ENCODE peak calls at places on chromosomes 2 and 18, in four cellular contexts. P, W, I and H are unnamed samples.

GRCh38 chr2:26330114-26330581 is 15.8 kb upstream of the SELENOI start:
- DNase-seq in P (peak; percentile 81), I (peak; percentile 88), W (peak; percentile 83), H (peak; percentile 69)

GRCh38 chr2:210475726-210476125 is 833 bp downstream of the LANCL1 start:
- DNase-seq in I (no peak), W (no peak), P (no peak), H (no peak)

GRCh38 chr18:53115876-53116585 is 776.0 kb downstream of the DCC start:
- DNase-seq in I (no peak), W (no peak), P (no peak), H (no peak)

GRCh38 chr2:168130302-168130701 is 117.1 kb downstream of the STK39 start:
- DNase-seq in I (no peak), P (no peak), W (no peak), H (no peak)

GRCh38 chr2:94769733-94770132 is 101.5 kb upstream of the TEKT4 start:
- DNase-seq in P (no peak), W (no peak), I (no peak), H (no peak)

GRCh38 chr2:54945401-54946219 is 104.6 kb downstream of the RTN4 start:
- DNase-seq in W (peak; percentile 64), I (peak; percentile 89), P (no peak), H (peak; percentile 66)

GRCh38 chr18:41767960-41768359 is 187.1 kb upstream of the PIK3C3 start:
- DNase-seq in I (peak; percentile 40), W (peak; percentile 60), P (peak; percentile 27), H (peak; percentile 67)

GRCh38 chr2:204049635-204050034 is 113.1 kb downstream of the ICOS start:
- DNase-seq in P (no peak), I (no peak), W (no peak), H (no peak)

GRCh38 chr2:27262379-27263286 is at the start of gene SLC30A3:
- DNase-seq in W (no peak), I (peak; percentile 27), P (peak; percentile 63), H (peak; percentile 19)

GRCh38 chr2:175855794-175856453 is 146.1 kb downstream of the LNPK start:
- DNase-seq in W (peak; percentile 64), I (peak; percentile 44), P (peak; percentile 26), H (peak; percentile 71)

GRCh38 chr18:56851774-56852173 is 200.6 kb downstream of the WDR7 start:
- DNase-seq in W (no peak), I (no peak), P (no peak), H (no peak)

GRCh38 chr2:135914485-135914884 is 38.2 kb upstream of the MCM6 start:
- DNase-seq in P (no peak), I (peak; percentile 5), W (no peak), H (peak; percentile 33)
- TF ChIP-seq CTCF in P (no peak), I (no peak), W (no peak), H (no peak)

GRCh38 chr18:31206787-31207381 is 44.2 kb upstream of the DSC1 start:
- DNase-seq in I (peak; percentile 12), W (no peak), P (peak; percentile 26), H (peak; percentile 96)
- TF ChIP-seq CTCF in I (no peak), W (no peak), P (no peak), H (peak; percentile 18)

DNA sequence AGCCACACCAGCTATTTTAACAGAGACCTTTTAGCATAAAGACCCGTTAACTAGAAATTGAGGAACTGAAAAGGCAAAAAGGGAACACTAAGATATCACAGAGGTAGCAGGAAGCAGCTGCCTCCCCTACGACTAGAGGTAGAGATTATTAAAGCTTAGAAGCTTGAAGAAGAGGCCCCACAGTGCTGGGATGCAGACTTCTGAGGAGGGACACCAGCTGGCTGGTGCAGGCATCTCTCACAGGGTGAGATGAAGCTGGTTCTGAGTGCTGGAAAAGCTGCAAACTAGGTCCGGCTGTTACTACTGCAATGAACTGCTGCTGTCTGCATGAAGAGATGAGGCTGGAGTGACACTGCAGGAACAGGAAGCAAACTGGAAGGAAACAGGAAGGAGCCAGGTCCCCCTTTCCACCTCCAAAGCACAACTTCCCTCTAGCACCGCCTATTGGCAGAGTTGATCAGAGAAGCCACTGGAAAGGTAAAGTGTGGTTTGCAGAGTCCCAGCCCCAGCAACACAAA is 61.2 kb upstream of the MRPS9 start:
- DNase-seq in P (no peak), I (no peak), W (no peak), H (no peak)
- TF ChIP-seq CTCF in P (no peak), I (no peak), W (no peak), H (no peak)

DNA sequence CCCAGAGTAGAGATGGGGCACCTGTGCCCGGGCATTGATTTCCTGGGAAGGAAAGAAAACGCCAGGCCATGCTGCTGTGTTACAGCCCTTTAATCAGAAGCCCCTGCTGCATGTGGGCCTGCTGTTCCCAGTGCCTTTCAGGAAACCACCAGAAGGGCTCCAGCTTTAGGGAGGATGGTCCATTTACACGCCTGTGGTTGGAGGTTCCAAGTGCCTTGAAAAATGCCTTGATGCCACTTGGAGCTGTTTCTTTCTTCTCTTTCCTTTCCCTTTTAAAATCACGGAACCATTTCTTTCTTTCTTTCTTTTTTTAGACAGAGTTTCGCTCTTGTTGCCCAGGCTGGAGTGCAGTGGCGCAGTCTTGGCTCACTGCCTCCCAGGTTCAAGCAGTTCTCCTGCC is 60.5 kb downstream of the AGAP1 start:
- DNase-seq in I (no peak), W (no peak), P (no peak), H (no peak)
- TF ChIP-seq CTCF in I (no peak), W (no peak), P (no peak), H (no peak)

GRCh38 chr2:73112026-73112912 is 479 bp downstream of the RAB11FIP5 start:
- DNase-seq in W (peak; percentile 13), P (peak; percentile 43), I (peak; percentile 29), H (no peak)
- TF ChIP-seq CTCF in W (no peak), P (no peak), I (no peak), H (no peak)

GRCh38 chr18:5481621-5482020 is 62.2 kb downstream of the EPB41L3 start:
- DNase-seq in W (no peak), I (no peak), P (no peak), H (no peak)
- TF ChIP-seq CTCF in W (no peak), I (no peak), P (no peak), H (no peak)

GRCh38 chr2:67423489-67423888 is 26.4 kb downstream of the ETAA1 start:
- DNase-seq in P (no peak), I (no peak), W (no peak), H (no peak)
- TF ChIP-seq CTCF in P (no peak), I (no peak), W (no peak), H (no peak)

DNA sequence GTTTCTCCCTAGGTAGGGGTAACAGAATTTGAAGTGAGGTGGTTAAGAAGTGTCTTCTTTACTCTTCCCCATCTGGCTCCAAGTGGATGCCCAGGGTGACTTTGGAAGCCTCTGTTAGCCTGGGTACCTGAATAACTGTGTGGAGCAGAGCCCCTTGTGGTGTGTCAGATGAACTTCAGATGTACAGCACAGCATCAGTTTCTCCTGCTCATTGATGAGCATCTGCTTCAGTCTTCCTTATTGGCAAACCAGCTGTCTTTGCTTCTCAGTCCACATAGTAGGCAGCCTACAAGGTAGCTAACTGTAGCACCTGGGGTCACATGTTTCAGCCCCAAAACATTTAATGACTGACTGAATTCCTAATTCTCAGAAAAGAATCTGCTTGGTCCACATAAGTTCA is 56.2 kb upstream of the ATP8B1 start:
- DNase-seq in W (no peak), I (peak; percentile 54), P (no peak), H (peak; percentile 59)
- TF ChIP-seq CTCF in W (peak; percentile 75), I (peak; percentile 62), P (peak; percentile 17), H (peak; percentile 87)

DNA sequence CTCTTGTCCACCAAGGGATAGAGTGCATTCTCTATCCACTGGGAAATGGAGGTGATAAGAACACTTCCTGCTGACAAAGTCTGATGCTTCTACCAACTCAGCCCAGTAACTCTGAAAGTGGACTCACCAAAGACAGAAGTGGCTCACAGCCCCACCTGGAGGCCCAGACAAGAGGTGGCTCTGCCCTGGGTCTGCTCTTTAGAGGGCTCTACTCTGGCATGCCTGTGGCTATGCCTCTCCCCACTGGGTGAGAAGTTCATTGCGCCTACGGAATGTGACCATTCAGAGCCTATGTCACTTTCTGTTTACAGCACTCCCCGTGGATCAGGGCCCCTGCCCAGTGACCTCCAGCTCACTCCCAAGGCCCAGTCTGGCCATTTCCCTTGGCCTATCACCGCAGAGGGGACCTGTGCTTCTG is 13.5 kb upstream of the XDH start:
- DNase-seq in P (no peak), I (peak; percentile 41), W (peak; percentile 59), H (peak; percentile 65)
- TF ChIP-seq CTCF in P (no peak), I (peak; percentile 25), W (peak; percentile 72), H (peak; percentile 58)

DNA sequence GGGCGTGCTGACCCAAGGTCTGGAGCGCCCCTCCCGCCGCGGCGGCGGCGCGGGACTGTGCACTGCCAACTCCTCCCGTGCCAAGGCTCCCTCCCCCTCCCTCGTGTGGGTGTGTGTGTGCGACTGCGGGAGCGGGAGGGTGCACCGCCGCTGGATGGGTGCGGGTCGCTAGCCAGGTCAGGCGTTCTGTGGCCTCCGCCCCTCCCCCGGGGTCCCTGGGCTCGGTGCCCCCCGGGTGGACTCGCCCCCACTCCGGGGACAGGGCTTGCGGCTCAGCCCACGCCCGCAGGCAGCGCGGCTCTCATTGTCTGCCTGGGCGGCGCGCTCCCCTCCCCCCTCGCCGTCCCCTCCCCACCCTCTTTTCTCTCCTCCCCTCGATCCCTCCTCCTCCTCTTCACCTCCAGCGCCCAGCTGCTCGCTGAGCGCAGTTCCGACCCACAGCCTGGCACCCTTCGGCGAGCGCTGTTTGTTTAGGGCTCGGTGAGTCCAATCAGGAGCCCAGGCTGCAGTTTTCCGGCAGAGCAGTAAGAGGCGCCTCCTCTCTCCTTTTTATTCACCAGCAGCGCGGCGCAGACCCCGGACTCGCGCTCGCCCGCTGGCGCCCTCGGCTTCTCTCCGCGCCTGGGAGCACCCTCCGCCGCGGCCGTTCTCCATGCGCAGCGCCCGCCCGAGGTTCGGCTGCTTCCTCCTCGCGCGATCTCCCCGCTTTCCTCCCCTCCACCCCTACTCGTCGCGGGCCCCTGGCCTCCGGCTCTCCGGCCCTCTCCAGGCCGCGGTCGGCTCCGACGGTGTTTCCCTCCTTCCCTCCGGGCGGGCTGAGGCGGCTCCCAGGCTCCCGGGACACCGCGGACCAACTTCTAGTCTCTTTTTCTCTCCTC is at the start of gene GATA6:
- DNase-seq in P (peak; percentile 93), W (peak; percentile 63), I (peak; percentile 81), H (peak; percentile 84)
- TF ChIP-seq CTCF in P (peak; percentile 23), W (peak; percentile 61), I (peak; percentile 47), H (peak; percentile 67)